ENCODE peak calls at places on chromosomes 7 and 10, in nine cellular contexts. C, T, E, U, Q, M, Y, G and L are unnamed samples.

GRCh38 chr10:130190065-130190736 is 54.0 kb downstream of the GLRX3 start:
- DNase-seq in C (peak), T (peak), E (peak), U (peak), Q (peak), M (peak), Y (peak), G (peak), L (peak)

GRCh38 chr10:6912929-6913328 is 332.9 kb upstream of the PRKCQ start:
- DNase-seq in C (no peak), T (no peak), E (no peak), U (no peak), Q (no peak), M (peak), Y (no peak), G (no peak), L (no peak)

GRCh38 chr10:23172429-23172828 is 19.7 kb upstream of the PTF1A start:
- DNase-seq in C (no peak), T (no peak), E (no peak), U (no peak), Q (no peak), M (no peak), Y (no peak), G (no peak), L (no peak)

GRCh38 chr7:102040569-102040968 is 223.1 kb downstream of the CUX1 start:
- DNase-seq in C (no peak), T (no peak), E (no peak), U (peak), Q (no peak), M (no peak), Y (no peak), G (no peak), L (no peak)

GRCh38 chr10:6699336-6699735 is 119.3 kb upstream of the PRKCQ start:
- DNase-seq in C (no peak), T (no peak), E (no peak), U (no peak), Q (no peak), M (peak), Y (no peak), G (no peak), L (no peak)

GRCh38 chr7:41862261-41862660 is 159.4 kb upstream of the INHBA start:
- DNase-seq in C (no peak), T (no peak), E (no peak), U (no peak), Q (no peak), M (no peak), Y (no peak), G (no peak), L (no peak)

GRCh38 chr7:77416621-77417371 is 647 bp upstream of the GSAP start:
- DNase-seq in C (no peak), T (no peak), E (no peak), U (no peak), Q (peak), M (peak), Y (no peak), G (no peak), L (no peak)

GRCh38 chr10:124743188-124744046 is 761 bp downstream of the FAM53B start:
- DNase-seq in C (peak), T (peak), E (peak), U (peak), Q (peak), M (peak), Y (peak), G (no peak), L (no peak)

GRCh38 chr10:1047937-1048336 is 982 bp downstream of the IDI1 start:
- DNase-seq in C (no peak), T (no peak), E (peak), U (no peak), Q (peak), M (no peak), Y (no peak), G (no peak), L (no peak)

GRCh38 chr7:46459942-46460341 is 538.9 kb upstream of the IGFBP3 start:
- DNase-seq in C (no peak), T (no peak), E (no peak), U (no peak), Q (no peak), M (no peak), Y (no peak), G (no peak), L (no peak)

GRCh38 chr10:45441239-45441638 is 67.2 kb downstream of the ALOX5 start:
- DNase-seq in C (no peak), T (no peak), E (no peak), U (no peak), Q (no peak), M (no peak), Y (no peak), G (no peak), L (no peak)

GRCh38 chr10:101071266-101071884 is 9.6 kb downstream of the KAZALD1 start:
- DNase-seq in C (no peak), T (no peak), E (no peak), U (peak), Q (peak), M (no peak), Y (no peak), G (peak), L (peak)

GRCh38 chr7:143429770-143430698 is 13.2 kb upstream of the TAS2R60 start:
- DNase-seq in C (no peak), T (peak), E (no peak), U (no peak), Q (peak), M (peak), Y (no peak), G (no peak), L (no peak)

GRCh38 chr7:36036590-36036989 is 116.5 kb upstream of the EEPD1 start:
- DNase-seq in C (no peak), T (no peak), E (no peak), U (no peak), Q (peak), M (no peak), Y (no peak), G (no peak), L (no peak)

GRCh38 chr7:156111-157007 is 36.0 kb upstream of the FAM20C start:
- DNase-seq in C (no peak), T (no peak), E (no peak), U (no peak), Q (no peak), M (no peak), Y (peak), G (no peak), L (no peak)

GRCh38 chr10:116621934-116622655 is 1.3 kb downstream of the PNLIPRP2 start:
- DNase-seq in C (no peak), T (no peak), E (no peak), U (no peak), Q (no peak), M (no peak), Y (no peak), G (no peak), L (no peak)

GRCh38 chr10:5944389-5945202 is 32.7 kb downstream of the IL15RA start:
- DNase-seq in C (no peak), T (peak), E (no peak), U (peak), Q (peak), M (peak), Y (peak), G (no peak), L (no peak)

GRCh38 chr7:66267249-66267648 is 62.1 kb downstream of the TPST1 start:
- DNase-seq in C (no peak), T (no peak), E (no peak), U (peak), Q (peak), M (peak), Y (no peak), G (no peak), L (no peak)

GRCh38 chr7:1459930-1460756 is 873 bp upstream of the MICALL2 start:
- DNase-seq in C (peak), T (no peak), E (peak), U (peak), Q (peak), M (peak), Y (no peak), G (no peak), L (no peak)

GRCh38 chr7:32574626-32575025 is 79.3 kb downstream of the AVL9 start:
- DNase-seq in C (no peak), T (no peak), E (no peak), U (no peak), Q (no peak), M (no peak), Y (no peak), G (no peak), L (no peak)

GRCh38 chr7:106807474-106807873 is 57.6 kb upstream of the PIK3CG start:
- DNase-seq in C (no peak), T (no peak), E (no peak), U (no peak), Q (no peak), M (no peak), Y (no peak), G (no peak), L (no peak)

GRCh38 chr10:91604936-91605534 is 27.8 kb downstream of the PPP1R3C start:
- DNase-seq in C (no peak), T (peak), E (no peak), U (no peak), Q (peak), M (peak), Y (no peak), G (no peak), L (no peak)

GRCh38 chr7:33745934-33746333 is 159.4 kb upstream of the BMPER start:
- DNase-seq in C (no peak), T (peak), E (no peak), U (no peak), Q (peak), M (peak), Y (no peak), G (no peak), L (no peak)

GRCh38 chr10:110637558-110638053 is 6.5 kb upstream of the RBM20 start:
- DNase-seq in C (no peak), T (no peak), E (no peak), U (no peak), Q (peak), M (no peak), Y (peak), G (no peak), L (no peak)

GRCh38 chr7:23277359-23277989 is 21.7 kb upstream of the MALSU1 start:
- DNase-seq in C (no peak), T (peak), E (no peak), U (no peak), Q (peak), M (peak), Y (no peak), G (peak), L (peak)

GRCh38 chr10:104441601-104442000 is 88.0 kb downstream of the CFAP58 start:
- DNase-seq in C (no peak), T (peak), E (no peak), U (no peak), Q (peak), M (peak), Y (no peak), G (no peak), L (no peak)